ENCODE peak calls at places on chromosomes 4 and X, in six cellular contexts. S, U, X, T, M and Z are unnamed samples.

GRCh38 chr4:152921284-152921683 is 14.8 kb upstream of the FHDC1 start:
- DNase-seq in S (no peak), U (no peak), X (no peak), T (no peak), M (no peak), Z (no peak)

GRCh38 chr4:82044141-82044993 is 329.4 kb downstream of the HNRNPD start:
- DNase-seq in S (peak), U (peak), X (peak), T (peak), M (peak), Z (peak)

GRCh38 chrX:47129157-47129878 is 15.2 kb downstream of the NDUFB11 start:
- DNase-seq in S (peak), U (peak), X (peak), T (peak), M (peak), Z (peak)

GRCh38 chr4:17934286-17934685 is 87.3 kb downstream of the LCORL start:
- DNase-seq in S (no peak), U (no peak), X (peak), T (no peak), M (no peak), Z (no peak)

GRCh38 chrX:40245411-40246140 is 147.8 kb upstream of the BCOR start:
- DNase-seq in S (peak), U (no peak), X (no peak), T (no peak), M (no peak), Z (no peak)

GRCh38 chr4:159358226-159358625 is 255.3 kb downstream of the RAPGEF2 start:
- DNase-seq in S (peak), U (no peak), X (peak), T (no peak), M (no peak), Z (no peak)

GRCh38 chrX:9644335-9644734 is 121.3 kb downstream of the GPR143 start:
- DNase-seq in S (no peak), U (no peak), X (no peak), T (no peak), M (no peak), Z (no peak)

GRCh38 chr4:53189011-53189410 is 176.8 kb downstream of the SCFD2 start:
- DNase-seq in S (peak), U (no peak), X (peak), T (no peak), M (no peak), Z (no peak)

GRCh38 chr4:38601244-38601915 is 62.6 kb upstream of the KLF3 start:
- DNase-seq in S (peak), U (no peak), X (peak), T (no peak), M (no peak), Z (no peak)

GRCh38 chr4:101175896-101176676 is 171.2 kb downstream of the PPP3CA start:
- DNase-seq in S (no peak), U (no peak), X (no peak), T (no peak), M (no peak), Z (no peak)
- H2BK120ac ChIP-seq in S (no peak), U (no peak), X (no peak), T (no peak), M (no peak), Z (no peak)

GRCh38 chr4:48830706-48831531 is at the start of gene OCIAD1:
- DNase-seq in S (peak), U (peak), X (peak), T (peak), M (peak), Z (peak)
- H3K4ac ChIP-seq in S (peak), U (peak), X (peak), T (peak), M (peak), Z (peak)

GRCh38 chr4:106201373-106201772 is 114.6 kb downstream of the TBCK start:
- DNase-seq in S (peak), U (no peak), X (peak), T (peak), M (no peak), Z (peak)
- H2BK120ac ChIP-seq in S (no peak), U (no peak), X (no peak), T (no peak), M (no peak), Z (no peak)

GRCh38 chr4:122827258-122827887 is 742 bp downstream of the FGF2 start:
- DNase-seq in S (peak), U (peak), X (peak), T (peak), M (no peak), Z (no peak)
- H3K4ac ChIP-seq in S (peak), U (peak), X (peak), T (peak), M (peak), Z (no peak)

DNA sequence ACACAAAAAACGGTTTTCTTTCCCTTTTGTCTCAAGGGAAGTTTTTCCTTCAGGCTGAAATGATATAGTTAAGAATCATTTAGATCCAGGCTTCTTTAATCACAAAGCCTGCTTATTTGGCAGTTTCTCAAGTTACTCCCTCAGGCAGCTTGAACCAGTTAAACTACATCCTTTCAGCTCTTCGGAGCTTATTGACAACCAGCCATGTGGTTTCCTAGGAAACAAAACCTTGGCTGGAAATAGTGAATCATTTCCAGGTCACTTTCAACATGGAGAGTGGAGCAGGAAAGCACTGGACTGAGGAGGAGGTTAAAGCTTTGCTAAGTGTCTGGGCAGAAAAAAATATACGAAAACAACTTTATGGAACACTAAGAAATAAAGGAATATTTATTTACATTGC is 23.0 kb upstream of the AASDH start:
- DNase-seq in S (peak), U (peak), X (peak), T (peak), M (peak), Z (peak)
- H2BK120ac ChIP-seq in S (no peak), U (no peak), X (no peak), T (no peak), M (no peak), Z (no peak)

GRCh38 chrX:4379071-4379470 is 665.6 kb upstream of the PRKX start:
- DNase-seq in S (no peak), U (no peak), X (no peak), T (peak), M (no peak), Z (peak)
- H3K4ac ChIP-seq in S (no peak), U (no peak), X (no peak), T (no peak), M (no peak), Z (no peak)